ENCODE peak calls at places on chromosome 15, in seven cellular contexts. L is DND-41, M is HepG2, E is IMR-90, P is HCT116, V is endothelial cell of umbilical vein, Z is fibroblast of lung. C is an unnamed sample.

GRCh38 chr15:43218908-43219706 is 1.7 kb downstream of the EPB42 start:
- DNase-seq in L (peak), M (no peak), E (peak), P (no peak), V (peak), Z (peak), C (peak)

GRCh38 chr15:67188551-67189218 is 65.8 kb downstream of the AAGAB start:
- DNase-seq in L (no peak), M (no peak), E (peak), P (no peak), V (no peak), Z (peak), C (no peak)

GRCh38 chr15:25738171-25738792 is 124.8 kb downstream of the ATP10A start:
- DNase-seq in L (no peak), M (no peak), E (peak), P (no peak), V (no peak), Z (peak), C (no peak)

GRCh38 chr15:51212239-51212638 is 117.5 kb upstream of the TNFAIP8L3 start:
- DNase-seq in L (no peak), M (no peak), E (no peak), P (no peak), V (no peak), Z (no peak), C (no peak)

GRCh38 chr15:37079726-37080125 is 20.6 kb downstream of the MEIS2 start:
- DNase-seq in L (no peak), M (no peak), E (peak), P (no peak), V (no peak), Z (peak), C (no peak)

GRCh38 chr15:72118400-72118978 is at the start of gene SENP8:
- DNase-seq in L (no peak), M (no peak), E (no peak), P (no peak), V (no peak), Z (no peak), C (no peak)

GRCh38 chr15:98794211-98794610 is 145.9 kb downstream of the IGF1R start:
- DNase-seq in L (no peak), M (no peak), E (no peak), P (no peak), V (no peak), Z (no peak), C (no peak)

GRCh38 chr15:38873151-38873550 is 308.5 kb upstream of the RASGRP1 start:
- DNase-seq in L (no peak), M (peak), E (no peak), P (no peak), V (no peak), Z (no peak), C (peak)

GRCh38 chr15:85607842-85608241 is 186.9 kb downstream of the KLHL25 start:
- DNase-seq in L (no peak), M (no peak), E (peak), P (peak), V (peak), Z (peak), C (no peak)

GRCh38 chr15:45428491-45428890 is 50.1 kb upstream of the GATM start:
- DNase-seq in L (no peak), M (no peak), E (no peak), P (no peak), V (no peak), Z (no peak), C (no peak)

GRCh38 chr15:81914734-81915234 is 131.0 kb downstream of the MEX3B start:
- DNase-seq in L (no peak), M (no peak), E (no peak), P (no peak), V (no peak), Z (no peak), C (no peak)

GRCh38 chr15:49042165-49042564 is 4.1 kb downstream of the SECISBP2L start:
- DNase-seq in L (no peak), M (no peak), E (no peak), P (no peak), V (no peak), Z (no peak), C (no peak)

GRCh38 chr15:36947035-36947719 is 153.2 kb downstream of the MEIS2 start:
- DNase-seq in L (no peak), M (no peak), E (peak), P (no peak), V (no peak), Z (no peak), C (no peak)

GRCh38 chr15:82873000-82873680 is 63.7 kb downstream of the WHAMM start:
- DNase-seq in L (no peak), M (no peak), E (no peak), P (no peak), V (no peak), Z (no peak), C (peak)

GRCh38 chr15:25175789-25176615 is 221.2 kb downstream of the SNRPN start:
- DNase-seq in L (peak), M (no peak), E (no peak), P (no peak), V (no peak), Z (no peak), C (peak)

GRCh38 chr15:63042879-63043340 is 363 bp downstream of the TPM1 start:
- DNase-seq in L (no peak), M (no peak), E (no peak), P (no peak), V (peak), Z (no peak), C (no peak)

GRCh38 chr15:81111510-81112375 is 22.3 kb upstream of the CFAP161 start:
- DNase-seq in L (no peak), M (no peak), E (no peak), P (no peak), V (no peak), Z (no peak), C (no peak)

GRCh38 chr15:84874991-84875390 is 9.5 kb upstream of the SLC28A1 start:
- DNase-seq in L (no peak), M (no peak), E (no peak), P (no peak), V (no peak), Z (no peak), C (no peak)

GRCh38 chr15:78035319-78035718 is 42.2 kb downstream of the TBC1D2B start:
- DNase-seq in L (peak), M (no peak), E (no peak), P (no peak), V (peak), Z (peak), C (no peak)

GRCh38 chr15:78037328-78037727 is 40.2 kb downstream of the TBC1D2B start:
- DNase-seq in L (no peak), M (no peak), E (no peak), P (no peak), V (no peak), Z (no peak), C (no peak)

GRCh38 chr15:78035861-78036476 is 41.5 kb downstream of the TBC1D2B start:
- DNase-seq in L (no peak), M (peak), E (no peak), P (no peak), V (no peak), Z (no peak), C (no peak)

GRCh38 chr15:78033864-78034263 is 43.6 kb downstream of the TBC1D2B start:
- DNase-seq in L (peak), M (no peak), E (peak), P (no peak), V (peak), Z (no peak), C (no peak)

GRCh38 chr15:78034495-78035191 is 42.9 kb downstream of the TBC1D2B start:
- DNase-seq in L (peak), M (no peak), E (peak), P (no peak), V (peak), Z (no peak), C (no peak)
- H3K4me3 ChIP-seq in L (no peak), M (no peak), E (no peak), P (no peak), V (no peak), Z (no peak), C (no peak)

GRCh38 chr15:56733131-56734012 is at the start of gene ZNF280D:
- DNase-seq in L (peak), M (peak), E (peak), P (peak), V (peak), Z (peak), C (no peak)
- H3K9ac ChIP-seq in L (peak), M (peak), E (peak), P (peak), V (peak), Z (peak), C (no peak)

GRCh38 chr15:65184944-65185717 is at the start of gene CLPX:
- DNase-seq in L (peak), M (peak), E (peak), P (peak), V (peak), Z (peak), C (peak)

GRCh38 chr15:65184305-65184943 is 718 bp downstream of the CLPX start:
- DNase-seq in L (peak), M (peak), E (peak), P (no peak), V (peak), Z (peak), C (peak)

GRCh38 chr15:65183847-65184159 is 1.3 kb downstream of the CLPX start:
- DNase-seq in L (no peak), M (no peak), E (no peak), P (no peak), V (peak), Z (no peak), C (no peak)

GRCh38 chr15:65192016-65192415 is 6.9 kb upstream of the CLPX start:
- DNase-seq in L (no peak), M (peak), E (peak), P (peak), V (peak), Z (peak), C (no peak)

GRCh38 chr15:65189102-65189740 is 4.1 kb upstream of the CLPX start:
- DNase-seq in L (peak), M (peak), E (peak), P (peak), V (peak), Z (peak), C (peak)
- TF ChIP-seq CTCF in L (peak), M (peak), E (peak), P (peak), V (peak), Z (peak), C (peak)

GRCh38 chr15:78069630-78070029 is 7.9 kb downstream of the TBC1D2B start:
- DNase-seq in L (no peak), M (no peak), E (no peak), P (no peak), V (no peak), Z (no peak), C (no peak)

GRCh38 chr15:78073026-78073425 is 4.5 kb downstream of the TBC1D2B start:
- DNase-seq in L (no peak), M (no peak), E (no peak), P (no peak), V (no peak), Z (no peak), C (no peak)

GRCh38 chr15:78071378-78071777 is 6.1 kb downstream of the TBC1D2B start:
- DNase-seq in L (no peak), M (no peak), E (no peak), P (no peak), V (no peak), Z (no peak), C (no peak)

GRCh38 chr15:78070049-78070698 is 7.3 kb downstream of the TBC1D2B start:
- DNase-seq in L (peak), M (no peak), E (no peak), P (no peak), V (peak), Z (no peak), C (no peak)

GRCh38 chr15:78072080-78072892 is 5.2 kb downstream of the TBC1D2B start:
- DNase-seq in L (no peak), M (peak), E (peak), P (no peak), V (no peak), Z (peak), C (no peak)
- H3K4me3 ChIP-seq in L (no peak), M (no peak), E (no peak), P (no peak), V (no peak), Z (no peak), C (no peak)

DNA sequence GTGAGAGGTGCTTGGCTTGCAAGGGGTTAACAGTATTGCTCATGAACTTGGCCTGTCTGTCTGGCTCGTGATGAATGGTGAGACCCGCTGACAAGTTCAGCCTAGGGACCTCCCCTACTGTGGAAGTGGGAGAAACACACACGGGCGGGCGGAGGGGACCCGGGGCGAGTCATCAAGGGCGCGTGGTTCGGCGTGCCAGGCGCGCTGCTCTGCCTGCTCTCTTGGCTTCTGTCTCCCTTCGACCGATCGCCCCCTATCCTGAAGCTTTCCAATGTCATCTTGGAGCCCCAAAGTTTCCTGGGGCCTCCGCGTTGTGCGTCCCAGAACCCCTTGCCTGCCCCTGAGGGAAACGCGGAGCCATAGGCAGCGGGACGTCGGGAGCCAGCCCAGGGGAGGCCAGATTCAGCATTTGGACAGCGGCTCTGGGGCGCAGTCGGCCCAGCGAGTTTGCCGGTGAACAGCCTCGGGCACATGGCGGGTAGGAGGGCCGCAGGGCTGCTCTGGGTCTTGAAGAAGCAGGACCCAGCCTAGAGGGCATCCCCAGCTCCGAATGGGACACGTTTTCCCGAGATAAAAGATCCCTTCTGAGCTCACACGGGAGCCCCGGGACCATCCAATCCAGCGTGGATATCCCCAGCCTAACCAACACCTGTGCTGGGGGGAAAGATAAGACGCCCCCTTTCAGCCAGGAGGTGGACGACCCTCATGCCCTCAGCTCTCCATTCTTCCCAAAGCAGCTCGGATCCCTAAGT is 27.0 kb upstream of the POLG start:
- DNase-seq in L (peak), M (peak), E (peak), P (no peak), V (peak), Z (peak), C (peak)
- H3K9ac ChIP-seq in L (no peak), M (no peak), E (no peak), P (no peak), V (no peak), Z (no peak), C (no peak)